ENCODE peak calls at places on chromosomes 11 and 22, in seven cellular contexts. V, R, G, F, K, J and S are unnamed samples.

GRCh38 chr11:46367244-46367915 is 14.1 kb upstream of the MDK start:
- DNase-seq in V (peak), R (peak), G (no peak), F (peak), K (peak), J (peak), S (peak)

GRCh38 chr11:120810251-120810650 is 213.7 kb upstream of the TBCEL start:
- DNase-seq in V (no peak), R (no peak), G (no peak), F (no peak), K (no peak), J (peak), S (no peak)

GRCh38 chr11:128831781-128832497 is 35.2 kb downstream of the KCNJ1 start:
- DNase-seq in V (no peak), R (no peak), G (no peak), F (no peak), K (no peak), J (no peak), S (no peak)

GRCh38 chr22:21677606-21678443 is 12.0 kb downstream of the PPIL2 start:
- DNase-seq in V (no peak), R (no peak), G (no peak), F (no peak), K (no peak), J (no peak), S (no peak)

GRCh38 chr22:39724857-39725256 is 154.3 kb downstream of the CACNA1I start:
- DNase-seq in V (no peak), R (no peak), G (no peak), F (no peak), K (no peak), J (no peak), S (no peak)

GRCh38 chr11:92978226-92979111 is 9.0 kb downstream of the MTNR1B start:
- DNase-seq in V (no peak), R (no peak), G (no peak), F (no peak), K (peak), J (peak), S (no peak)

GRCh38 chr11:100205926-100206325 is 481.2 kb upstream of the ARHGAP42 start:
- DNase-seq in V (no peak), R (no peak), G (no peak), F (no peak), K (no peak), J (no peak), S (no peak)

GRCh38 chr11:15704064-15704463 is 589.3 kb downstream of the INSC start:
- DNase-seq in V (no peak), R (no peak), G (no peak), F (no peak), K (no peak), J (no peak), S (no peak)

GRCh38 chr11:2529636-2530035 is 84.8 kb downstream of the KCNQ1 start:
- DNase-seq in V (no peak), R (no peak), G (no peak), F (peak), K (no peak), J (no peak), S (no peak)

GRCh38 chr11:774873-775592 is 2.3 kb downstream of the GATD1 start:
- DNase-seq in V (no peak), R (no peak), G (no peak), F (peak), K (peak), J (peak), S (no peak)

GRCh38 chr11:19756675-19757475 is 44.2 kb downstream of the NAV2 start:
- DNase-seq in V (no peak), R (no peak), G (no peak), F (no peak), K (peak), J (no peak), S (no peak)

GRCh38 chr11:34860034-34860433 is 56.1 kb downstream of the APIP start:
- DNase-seq in V (no peak), R (no peak), G (no peak), F (no peak), K (no peak), J (peak), S (no peak)

GRCh38 chr11:64251986-64252837 is 882 bp downstream of the PLCB3 start:
- DNase-seq in V (peak), R (no peak), G (no peak), F (peak), K (peak), J (no peak), S (no peak)